ENCODE peak calls at places on chromosomes 1 and 21, in eight cellular contexts. P is neural progenitor cell, I is SK-N-SH, E is MM.1S, H is HCT116, U is PC-3, J is GM23338, K is hepatocyte. Q is an unnamed sample.

GRCh38 chr1:234408757-234409156 is 35.5 kb downstream of the COA6 start:
- DNase-seq in J (no peak), I (no peak), P (no peak), U (no peak), E (no peak), H (no peak), K (no peak), Q (no peak)

GRCh38 chr1:99170516-99170915 is 93.8 kb upstream of the PLPPR4 start:
- DNase-seq in U (peak), J (no peak), P (no peak), H (no peak), E (no peak), K (no peak), I (no peak), Q (no peak)

GRCh38 chr21:15410853-15411252 is 318.9 kb upstream of the USP25 start:
- DNase-seq in K (no peak), P (no peak), U (no peak), E (no peak), I (no peak), H (no peak), J (no peak), Q (no peak)

GRCh38 chr1:230316864-230317745 is 109.0 kb downstream of the PGBD5 start:
- DNase-seq in I (no peak), J (no peak), P (no peak), U (no peak), K (no peak), H (no peak), E (no peak), Q (no peak)

GRCh38 chr1:59520759-59521442 is 224.0 kb downstream of the FGGY start:
- DNase-seq in E (no peak), I (no peak), P (no peak), H (no peak), K (peak), U (no peak), J (no peak), Q (no peak)

GRCh38 chr1:207923561-207923960 is 12.6 kb upstream of the CD34 start:
- DNase-seq in U (no peak), I (no peak), J (no peak), P (peak), E (no peak), K (no peak), H (no peak), Q (no peak)

GRCh38 chr1:212968385-212968863 is 18.1 kb downstream of the VASH2 start:
- DNase-seq in K (no peak), J (no peak), U (no peak), P (no peak), H (no peak), I (no peak), E (peak), Q (no peak)

GRCh38 chr1:101371259-101371658 is 134.4 kb downstream of the S1PR1 start:
- DNase-seq in J (no peak), P (no peak), I (no peak), H (peak), U (peak), E (no peak), K (no peak), Q (no peak)

GRCh38 chr1:207825296-207825695 is 73.4 kb downstream of the CD46 start:
- DNase-seq in E (no peak), P (no peak), U (no peak), I (no peak), J (no peak), H (no peak), K (no peak), Q (no peak)

GRCh38 chr21:44986471-44987291 is 46.9 kb downstream of the SLX9 start:
- DNase-seq in U (no peak), E (no peak), K (no peak), J (no peak), P (no peak), I (no peak), H (no peak), Q (no peak)

GRCh38 chr1:67350783-67351182 is 43.1 kb downstream of the IL12RB2 start:
- DNase-seq in U (no peak), J (no peak), H (no peak), I (no peak), K (no peak), E (no peak), P (no peak), Q (no peak)

GRCh38 chr1:234724517-234725176 is 114.7 kb upstream of the IRF2BP2 start:
- DNase-seq in E (no peak), J (no peak), U (no peak), I (peak), H (peak), P (peak), K (no peak), Q (no peak)

GRCh38 chr1:162007485-162007884 is 16.2 kb downstream of the OLFML2B start:
- DNase-seq in E (no peak), I (no peak), K (no peak), U (no peak), H (no peak), P (no peak), J (peak), Q (no peak)

GRCh38 chr1:5574641-5575040 is 417.6 kb downstream of the NPHP4 start:
- DNase-seq in P (no peak), J (no peak), U (no peak), H (no peak), I (no peak), E (no peak), K (no peak), Q (no peak)

GRCh38 chr1:39896909-39897685 is 4.6 kb downstream of the MYCL start:
- DNase-seq in I (no peak), H (no peak), J (peak), E (no peak), K (peak), P (peak), U (no peak), Q (no peak)

GRCh38 chr21:44836666-44837471 is 19.0 kb upstream of the SUMO3 start:
- DNase-seq in I (no peak), J (no peak), K (peak), U (peak), E (no peak), H (no peak), P (no peak), Q (no peak)

GRCh38 chr1:41682845-41683630 is 198.6 kb upstream of the EDN2 start:
- DNase-seq in P (no peak), H (no peak), J (no peak), E (no peak), I (no peak), U (no peak), K (no peak), Q (no peak)

GRCh38 chr21:26888256-26888655 is 43.0 kb upstream of the ADAMTS1 start:
- DNase-seq in J (no peak), E (no peak), U (no peak), P (no peak), K (no peak), I (no peak), H (no peak), Q (no peak)

GRCh38 chr1:61453111-61453961 is 271.6 kb downstream of the TM2D1 start:
- DNase-seq in P (peak), H (peak), E (peak), I (peak), U (peak), J (peak), K (peak), Q (peak)

GRCh38 chr1:63984891-63985290 is 211.1 kb downstream of the ROR1 start:
- DNase-seq in E (no peak), K (no peak), U (no peak), I (no peak), P (no peak), J (no peak), H (no peak), Q (no peak)

GRCh38 chr1:231376875-231377549 is 38.9 kb downstream of the SPRTN start:
- DNase-seq in U (peak), E (no peak), K (no peak), J (no peak), H (no peak), P (no peak), I (no peak), Q (no peak)

GRCh38 chr1:24930703-24931480 is 816 bp upstream of the RUNX3 start:
- DNase-seq in U (no peak), E (peak), J (peak), I (peak), H (no peak), P (peak), K (no peak), Q (no peak)

GRCh38 chr1:48242126-48242736 is 19.7 kb downstream of the SLC5A9 start:
- DNase-seq in U (no peak), E (no peak), I (no peak), K (no peak), J (no peak), P (no peak), H (no peak), Q (no peak)

GRCh38 chr1:56374026-56374974 is 205.1 kb downstream of the PLPP3 start:
- DNase-seq in E (no peak), J (no peak), H (no peak), U (peak), P (no peak), K (peak), I (peak), Q (no peak)

GRCh38 chr1:7771673-7772299 is 690 bp downstream of the VAMP3 start:
- DNase-seq in J (no peak), I (no peak), P (no peak), K (peak), E (no peak), U (no peak), H (no peak), Q (no peak)

GRCh38 chr1:198686069-198686728 is 47.4 kb downstream of the PTPRC start:
- DNase-seq in I (no peak), U (peak), P (no peak), K (peak), J (peak), H (peak), E (peak), Q (peak)

GRCh38 chr21:14712121-14712520 is 166.0 kb upstream of the SAMSN1 start:
- DNase-seq in P (no peak), K (no peak), E (no peak), I (no peak), H (no peak), J (no peak), U (peak), Q (no peak)

GRCh38 chr1:50183734-50184133 is 75.0 kb downstream of the ELAVL4 start:
- DNase-seq in H (no peak), K (no peak), U (no peak), I (peak), P (no peak), E (no peak), J (no peak), Q (no peak)

GRCh38 chr1:179251675-179252074 is 22.2 kb upstream of the ABL2 start:
- DNase-seq in J (peak), H (no peak), P (peak), U (peak), I (peak), K (peak), E (no peak), Q (peak)
- TF ChIP-seq CTCF in J (peak), H (peak), P (peak), U (peak), I (peak), K (peak), E (peak), Q (peak)

GRCh38 chr1:216032284-216032683 is 391.0 kb downstream of the USH2A start:
- DNase-seq in I (no peak), P (no peak), H (no peak), K (no peak), J (no peak), E (no peak), U (no peak), Q (no peak)
- TF ChIP-seq EZH2phosphoT487 in I (no peak), P (no peak), H (no peak), K (no peak), J (no peak), E (no peak), U (no peak), Q (no peak)

DNA sequence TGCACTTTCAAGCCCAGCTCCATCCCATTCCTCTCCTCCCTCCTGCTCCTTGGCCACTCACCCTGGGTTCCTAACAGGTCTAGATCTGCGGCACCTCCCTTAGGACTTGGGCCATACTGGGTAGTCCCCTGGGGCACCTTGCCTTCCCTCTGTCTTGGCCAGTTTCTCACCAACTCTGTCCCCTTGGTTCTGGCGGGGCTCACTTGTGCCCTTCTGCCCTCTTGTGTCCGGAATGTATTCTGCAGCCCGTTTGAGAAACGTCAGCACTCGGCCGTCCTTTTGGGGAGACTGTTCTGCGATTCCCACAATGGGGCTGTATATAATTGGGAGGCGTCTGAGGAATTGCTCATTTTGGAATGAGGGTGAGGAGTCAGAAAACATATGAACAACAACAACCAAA is 162.4 kb downstream of the ZSCAN20 start:
- DNase-seq in H (peak), P (peak), E (peak), I (peak), J (peak), U (peak), K (peak), Q (peak)
- TF ChIP-seq CTCF in H (peak), P (peak), E (peak), I (peak), J (peak), U (peak), K (peak), Q (peak)

DNA sequence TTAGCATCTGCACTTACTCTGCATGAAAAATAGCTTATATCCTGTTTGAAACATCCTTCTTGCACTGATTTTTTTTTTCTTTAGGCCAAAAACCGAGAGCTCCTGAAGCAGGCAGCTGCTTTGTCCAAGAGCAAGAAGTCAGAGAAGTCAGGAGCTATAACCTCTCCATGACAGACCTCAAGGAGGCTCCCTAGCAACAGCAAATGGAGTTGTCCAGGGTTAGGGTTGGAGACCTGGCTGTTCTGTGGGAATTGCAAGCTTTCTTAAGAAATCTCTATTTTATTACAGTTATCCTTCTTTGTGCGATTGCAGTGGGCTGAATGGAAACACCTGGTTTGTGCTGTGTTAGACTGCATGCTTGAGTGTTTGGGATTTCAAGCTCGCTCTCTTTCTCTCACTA is 12.6 kb upstream of the STX12 start:
- DNase-seq in P (no peak), J (peak), K (peak), E (no peak), U (no peak), H (no peak), I (no peak), Q (no peak)
- TF ChIP-seq EZH2phosphoT487 in P (no peak), J (no peak), K (no peak), E (no peak), U (no peak), H (no peak), I (no peak), Q (no peak)

GRCh38 chr1:165408518-165408917 is 36.4 kb downstream of the RXRG start:
- DNase-seq in K (peak), J (peak), I (peak), H (peak), E (peak), P (peak), U (peak), Q (no peak)
- TF ChIP-seq CTCF in K (peak), J (peak), I (peak), H (peak), E (peak), P (peak), U (peak), Q (peak)

GRCh38 chr1:21673277-21673780 is 4.2 kb upstream of the RAP1GAP start:
- DNase-seq in K (no peak), I (no peak), P (no peak), U (peak), E (no peak), J (no peak), H (no peak), Q (no peak)
- TF ChIP-seq EZH2phosphoT487 in K (no peak), I (no peak), P (no peak), U (no peak), E (no peak), J (no peak), H (no peak), Q (no peak)

GRCh38 chr1:203038217-203038741 is 12.0 kb downstream of the PPFIA4 start:
- DNase-seq in I (no peak), E (peak), J (no peak), P (no peak), K (no peak), H (no peak), U (peak), Q (peak)
- TF ChIP-seq CTCF in I (peak), E (peak), J (no peak), P (no peak), K (no peak), H (no peak), U (peak), Q (no peak)

Q was measured in OCI-LY7.